ENCODE peak calls at places on chromosomes 6 and 20, in ten cellular contexts. F, S, I, K, P, N, D, Y, C and G are unnamed samples.

GRCh38 chr20:61447950-61448349 is 195.9 kb downstream of the CDH4 start:
- DNase-seq in Y (no peak), D (no peak), K (no peak), N (no peak), C (no peak), S (no peak), I (no peak), F (no peak), P (no peak), G (no peak)

GRCh38 chr6:94636780-94637385 is 940.5 kb upstream of the MANEA start:
- DNase-seq in K (peak; percentile 0), I (no peak), C (peak; percentile 69), Y (no peak), F (no peak), D (peak; percentile 13), S (no peak), N (no peak), P (no peak), G (peak; percentile 59)

GRCh38 chr6:41200296-41200900 is 551 bp downstream of the TREML2 start:
- DNase-seq in Y (no peak), P (no peak), D (no peak), K (peak; percentile 52), I (peak; percentile 29), N (peak; percentile 34), F (peak; percentile 16), S (peak; percentile 34), C (no peak), G (no peak)

GRCh38 chr20:51422912-51423667 is 119.4 kb downstream of the NFATC2 start:
- DNase-seq in F (no peak), S (no peak), I (no peak), N (no peak), P (no peak), K (no peak), Y (no peak), D (no peak), C (no peak), G (no peak)

GRCh38 chr20:17765584-17765983 is 65.8 kb downstream of the BANF2 start:
- DNase-seq in F (no peak), N (no peak), P (no peak), I (no peak), Y (no peak), C (no peak), S (no peak), D (no peak), K (no peak), G (no peak)

GRCh38 chr20:49310695-49311094 is 32.8 kb upstream of the ZNFX1 start:
- DNase-seq in D (no peak), F (peak; percentile 54), C (peak; percentile 86), P (no peak), N (no peak), Y (no peak), I (no peak), S (peak; percentile 70), K (peak; percentile 62), G (no peak)

GRCh38 chr6:104955491-104955890 is 1.4 kb upstream of the LIN28B start:
- DNase-seq in C (no peak), Y (peak; percentile 46), F (no peak), P (no peak), I (no peak), D (no peak), K (no peak), N (no peak), S (no peak), G (peak; percentile 70)

GRCh38 chr20:21705466-21706344 is at the start of gene PAX1:
- DNase-seq in P (no peak), K (no peak), Y (no peak), C (no peak), D (no peak), N (no peak), I (no peak), S (no peak), F (no peak), G (no peak)

GRCh38 chr6:14320342-14320741 is 202.8 kb downstream of the CD83 start:
- DNase-seq in D (no peak), I (no peak), Y (no peak), K (no peak), F (no peak), C (no peak), P (no peak), N (no peak), S (no peak), G (no peak)

GRCh38 chr6:158488065-158488464 is 71.8 kb upstream of the TMEM181 start:
- DNase-seq in I (no peak), Y (no peak), P (peak; percentile 83), K (peak; percentile 93), C (peak; percentile 97), N (no peak), S (peak; percentile 96), D (peak; percentile 95), F (peak; percentile 98), G (no peak)

GRCh38 chr20:26169506-26169905 is 472.9 kb upstream of the ZNF337 start:
- DNase-seq in P (no peak), Y (no peak), C (no peak), S (peak; percentile 67), F (peak; percentile 28), D (peak; percentile 46), K (peak; percentile 71), I (no peak), N (no peak), G (no peak)

DNA sequence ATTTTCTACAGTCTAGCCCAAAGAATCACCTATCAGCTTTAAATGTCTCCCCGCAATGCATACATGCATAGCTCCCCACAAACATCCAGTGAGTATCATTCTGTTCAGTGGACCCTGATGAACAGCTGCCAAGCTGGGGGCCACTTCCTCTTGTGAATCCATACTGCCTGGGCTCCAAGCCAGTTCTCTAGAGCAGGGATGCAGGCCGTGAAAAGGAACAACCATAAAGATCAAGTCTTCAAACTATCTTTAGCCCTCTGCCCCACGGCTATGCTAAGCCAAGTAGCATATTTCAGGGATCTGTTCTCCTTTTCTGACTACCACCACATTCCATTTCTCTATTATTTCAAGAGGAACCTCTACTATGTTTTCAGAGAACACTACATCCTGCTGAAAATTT is 191.7 kb upstream of the BTBD3 start:
- DNase-seq in I (no peak), F (no peak), Y (no peak), N (no peak), P (no peak), C (no peak), D (no peak), K (no peak), S (no peak), G (no peak)
- H3K4me3 ChIP-seq in I (no peak overlapping the region), F (no peak overlapping the region), Y (no peak overlapping the region), N (no peak overlapping the region), P (no peak overlapping the region), C (no peak overlapping the region), D (no peak overlapping the region), K (no peak overlapping the region), S (no peak overlapping the region), G (no peak overlapping the region)

DNA sequence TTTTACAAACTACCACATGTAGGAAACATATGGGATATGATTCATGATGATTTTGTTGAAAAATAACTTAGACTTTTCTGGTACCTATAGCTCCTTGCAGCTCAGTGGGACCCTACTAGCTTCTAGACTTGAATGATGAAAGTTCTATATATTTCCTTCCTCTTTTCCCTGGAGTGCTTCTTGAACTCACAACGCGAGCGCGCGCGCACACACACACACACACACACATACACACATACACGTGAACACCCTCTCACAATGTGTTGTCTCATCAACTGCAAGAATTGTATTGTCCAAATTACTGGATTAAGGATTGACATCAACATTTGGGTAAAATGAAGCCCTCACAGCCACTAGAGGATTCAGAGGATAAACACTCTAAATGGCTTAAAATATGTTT is 61.9 kb downstream of the TOX2 start:
- DNase-seq in K (no peak), P (no peak), S (no peak), D (no peak), C (no peak), Y (no peak), N (no peak), F (no peak), I (no peak), G (no peak)
- H3K4me3 ChIP-seq in K (no peak overlapping the region), P (no peak overlapping the region), S (no peak overlapping the region), D (no peak overlapping the region), C (no peak overlapping the region), Y (no peak overlapping the region), N (no peak overlapping the region), F (no peak overlapping the region), I (no peak overlapping the region), G (no peak overlapping the region)

DNA sequence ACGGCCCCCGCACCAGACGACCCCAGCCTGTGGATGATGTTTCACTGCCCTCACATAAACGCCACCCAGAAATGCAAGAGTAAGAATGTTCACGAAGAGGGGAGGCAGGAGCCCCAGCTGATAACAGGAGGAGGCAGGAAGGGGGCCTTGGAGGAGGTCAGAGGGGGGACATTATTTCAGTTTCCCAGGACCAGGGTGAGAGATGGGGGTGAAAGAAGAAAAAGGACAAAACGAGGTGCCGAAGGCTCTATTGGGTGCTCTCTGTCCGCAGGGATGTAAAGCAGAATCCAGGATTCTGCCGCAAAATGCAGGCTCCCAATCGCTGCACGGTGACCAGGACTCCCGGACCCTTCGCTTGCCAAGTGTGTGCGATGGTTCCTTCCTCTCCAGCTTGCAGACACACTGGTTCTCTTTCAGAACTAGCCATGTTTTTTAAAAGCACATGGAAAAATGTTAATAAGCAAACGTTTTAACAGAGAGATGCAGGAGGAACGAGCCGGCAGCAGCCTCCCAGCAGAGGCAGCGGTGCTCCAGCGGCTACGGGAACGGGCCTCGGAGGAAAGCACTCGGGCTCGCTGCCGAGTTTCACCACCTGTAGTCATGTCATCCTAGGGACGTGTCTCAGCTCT is 59.5 kb downstream of the ZNF831 start:
- DNase-seq in S (peak; percentile 4), N (no peak), Y (no peak), D (no peak), F (no peak), C (no peak), I (no peak), K (peak; percentile 4), P (no peak), G (no peak)
- H3K4me3 ChIP-seq in S (no peak overlapping the region), N (peak overlapping the region; percentile 57), Y (no peak overlapping the region), D (no peak overlapping the region), F (no peak overlapping the region), C (no peak overlapping the region), I (peak overlapping the region; percentile 56), K (peak overlapping the region; percentile 13), P (no peak overlapping the region), G (peak overlapping the region; percentile 19)

GRCh38 chr6:10793695-10794094 is 44.6 kb downstream of the MAK start:
- DNase-seq in N (no peak), C (no peak), I (no peak), F (no peak), Y (no peak), D (no peak), K (no peak), S (no peak), P (peak; percentile 7), G (no peak)

GRCh38 chr6:10794239-10794638 is 44.1 kb downstream of the MAK start:
- DNase-seq in D (no peak), C (no peak), S (no peak), Y (no peak), P (no peak), K (no peak), N (no peak), I (no peak), F (no peak), G (no peak)

GRCh38 chr6:10792101-10792500 is 44.5 kb downstream of the TMEM14B start:
- DNase-seq in N (no peak), F (no peak), Y (no peak), S (no peak), C (no peak), D (no peak), P (no peak), K (no peak), I (no peak), G (no peak)

GRCh38 chr6:10791673-10792072 is 44.1 kb downstream of the TMEM14B start:
- DNase-seq in S (no peak), F (no peak), C (no peak), N (no peak), P (no peak), Y (no peak), K (no peak), I (no peak), D (no peak), G (no peak)

GRCh38 chr6:10793035-10793434 is 45.3 kb downstream of the MAK start:
- DNase-seq in K (no peak), P (no peak), Y (no peak), N (no peak), F (no peak), C (no peak), S (no peak), I (no peak), D (no peak), G (no peak)
- H3K4me3 ChIP-seq in K (no peak overlapping the region), P (no peak overlapping the region), Y (no peak overlapping the region), N (no peak overlapping the region), F (no peak overlapping the region), C (no peak overlapping the region), S (no peak overlapping the region), I (no peak overlapping the region), D (no peak overlapping the region), G (no peak overlapping the region)